ENCODE peak calls at places on chromosomes 16 and 17, in five cellular contexts. Q is K562, O is WTC11, G is HCT116, W is HepG2. A is an unnamed sample.

GRCh38 chr17:5821057-5821456 is 236.7 kb upstream of the NLRP1 start:
- DNase-seq in O (no peak), Q (no peak), G (no peak), W (peak; percentile 26), A (no peak)

GRCh38 chr17:76367647-76368046 is 13.9 kb upstream of the PRPSAP1 start:
- DNase-seq in Q (no peak), W (peak; percentile 71), G (no peak), O (no peak), A (peak; percentile 6)

GRCh38 chr16:64545769-64546168 is 576.1 kb downstream of the CDH11 start:
- DNase-seq in Q (no peak), G (no peak), O (no peak), W (no peak), A (no peak)

GRCh38 chr16:12703935-12704334 is 99.8 kb downstream of the CPPED1 start:
- DNase-seq in G (no peak), Q (no peak), O (no peak), W (no peak), A (no peak)

GRCh38 chr17:292016-292415 is 60.6 kb downstream of the RPH3AL start:
- DNase-seq in G (no peak), W (no peak), Q (no peak), O (no peak), A (no peak)

GRCh38 chr16:69644790-69645189 is 79.0 kb downstream of the NFAT5 start:
- DNase-seq in O (no peak), W (no peak), G (no peak), Q (no peak), A (no peak)

GRCh38 chr17:42276609-42277341 is 584 bp upstream of the STAT5B start:
- DNase-seq in G (no peak), W (peak; percentile 73), O (peak; percentile 56), Q (peak; percentile 79), A (peak; percentile 19)

GRCh38 chr16:12539185-12539929 is 264.3 kb downstream of the CPPED1 start:
- DNase-seq in W (no peak), O (no peak), G (no peak), Q (no peak), A (no peak)

GRCh38 chr16:86044241-86044671 is 145.3 kb downstream of the IRF8 start:
- DNase-seq in Q (peak; percentile 75), W (peak; percentile 23), O (peak; percentile 85), G (peak; percentile 57), A (peak; percentile 75)

GRCh38 chr17:81218991-81219390 is 3.8 kb downstream of the CEP131 start:
- DNase-seq in G (no peak), Q (no peak), W (no peak), O (no peak), A (no peak)

GRCh38 chr17:37551788-37552187 is 57.4 kb downstream of the SYNRG start:
- DNase-seq in G (no peak), O (no peak), Q (no peak), W (no peak), A (no peak)

GRCh38 chr17:9860851-9861250 is 35.1 kb downstream of the GLP2R start:
- DNase-seq in Q (no peak), W (no peak), O (no peak), G (no peak), A (no peak)
- TF ChIP-seq SP1 in Q (no peak), W (no peak), O (no peak), G (no peak), A (no peak)

DNA sequence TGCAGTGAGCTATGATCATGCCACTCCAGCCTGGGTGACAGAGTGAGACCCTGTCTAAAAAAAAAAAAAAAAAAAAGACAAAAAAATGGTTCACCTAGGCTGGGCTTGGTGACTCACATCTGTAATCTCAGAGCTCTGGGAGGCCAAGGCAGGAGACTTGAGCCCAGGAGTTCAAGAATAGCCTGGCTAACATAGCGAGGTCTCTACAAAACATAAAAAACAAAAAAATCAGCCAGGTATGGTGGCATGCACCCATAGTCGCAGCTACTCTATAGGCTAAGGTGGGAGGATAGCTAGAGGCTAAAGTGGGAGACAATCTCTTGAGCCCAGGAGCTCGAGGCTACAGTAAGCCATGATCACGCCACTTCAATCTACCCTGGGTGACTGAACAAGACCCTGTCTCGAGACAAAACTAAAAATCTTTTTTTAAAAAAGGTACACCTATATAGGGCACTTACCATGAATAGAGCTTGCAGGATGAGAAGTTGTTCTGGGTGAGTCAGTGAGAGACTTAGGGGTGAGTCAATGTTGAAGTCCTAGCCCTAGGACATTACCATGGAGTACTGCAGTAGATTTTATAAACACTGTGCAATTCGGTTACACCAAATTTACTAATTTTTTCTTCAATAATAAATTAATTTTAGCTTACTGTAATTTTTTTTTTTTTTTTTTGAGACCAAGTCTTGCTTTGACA is 19.0 kb downstream of the USP32 start:
- DNase-seq in G (no peak), W (no peak), O (no peak), Q (no peak), A (no peak)
- TF ChIP-seq SP1 in G (no peak), W (no peak), O (no peak), Q (no peak), A (no peak)

GRCh38 chr17:12522743-12523181 is 142.9 kb upstream of the MYOCD start:
- DNase-seq in O (no peak), W (peak; percentile 29), Q (no peak), G (no peak), A (peak; percentile 35)
- TF ChIP-seq SP1 in O (no peak), W (no peak), Q (no peak), G (no peak), A (no peak)

GRCh38 chr16:52389045-52389444 is 157.9 kb downstream of the TOX3 start:
- DNase-seq in O (no peak), W (peak; percentile 59), Q (no peak), G (no peak), A (no peak)

GRCh38 chr16:52386694-52387093 is 160.2 kb downstream of the TOX3 start:
- DNase-seq in Q (no peak), W (no peak), O (no peak), G (no peak), A (no peak)

GRCh38 chr16:52383640-52384292 is 163.2 kb downstream of the TOX3 start:
- DNase-seq in O (no peak), Q (no peak), W (peak; percentile 57), G (no peak), A (no peak)

GRCh38 chr16:52383071-52383470 is 163.9 kb downstream of the TOX3 start:
- DNase-seq in O (no peak), W (no peak), G (no peak), Q (no peak), A (no peak)

GRCh38 chr16:52384378-52384777 is 162.6 kb downstream of the TOX3 start:
- DNase-seq in Q (no peak), G (no peak), W (peak; percentile 63), O (no peak), A (no peak)
- TF ChIP-seq SP1 in Q (no peak), G (no peak), W (no peak), O (no peak), A (no peak)

GRCh38 chr17:21168555-21168865 is 41.7 kb downstream of the DHRS7B start:
- DNase-seq in W (no peak), O (no peak), G (no peak), Q (no peak), A (no peak)

GRCh38 chr17:21165922-21166598 is 39.3 kb downstream of the DHRS7B start:
- DNase-seq in O (no peak), G (no peak), W (no peak), Q (no peak), A (no peak)

GRCh38 chr17:21169496-21169895 is 42.7 kb downstream of the DHRS7B start:
- DNase-seq in Q (no peak), W (no peak), G (no peak), O (no peak), A (no peak)

GRCh38 chr17:21166599-21167265 is 40.0 kb downstream of the DHRS7B start:
- DNase-seq in W (no peak), Q (no peak), G (no peak), O (no peak), A (no peak)

GRCh38 chr17:21167303-21167702 is 40.5 kb downstream of the DHRS7B start:
- DNase-seq in O (no peak), Q (no peak), W (no peak), G (no peak), A (no peak)
- TF ChIP-seq SP1 in O (no peak), Q (no peak), W (no peak), G (no peak), A (no peak)

GRCh38 chr17:46931596-46931995 is 8.6 kb downstream of the GOSR2 start:
- DNase-seq in O (no peak), Q (no peak), G (no peak), W (no peak), A (no peak)
- TF ChIP-seq SP1 in O (no peak), Q (no peak), G (no peak), W (no peak), A (no peak)

DNA sequence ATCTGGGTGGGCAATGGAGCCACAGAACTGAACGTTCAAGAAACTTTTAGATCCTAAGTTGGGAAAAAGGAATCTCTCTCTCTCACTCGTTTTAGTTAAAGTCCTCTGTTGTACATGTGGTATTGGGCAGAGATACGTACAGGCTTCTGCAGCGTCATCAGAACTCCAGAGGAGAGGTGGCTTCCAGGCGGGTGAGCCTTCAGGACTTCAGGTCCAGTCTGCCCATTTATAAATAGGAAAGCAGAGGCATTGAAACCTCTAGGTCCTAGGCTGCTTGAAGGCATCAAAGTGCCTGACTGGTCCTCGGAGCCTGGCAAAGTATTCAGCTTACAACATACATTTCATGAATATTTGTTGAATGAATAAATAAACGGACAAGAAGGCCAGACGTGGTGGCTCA is 8.1 kb upstream of the TNFRSF13B start:
- DNase-seq in O (no peak), W (no peak), G (no peak), Q (no peak), A (no peak)
- TF ChIP-seq SP1 in O (no peak), W (no peak), G (no peak), Q (no peak), A (no peak)

GRCh38 chr16:4828567-4829320 is 18.3 kb downstream of the GLYR1 start:
- DNase-seq in O (no peak), G (no peak), W (no peak), Q (no peak), A (no peak)
- TF ChIP-seq SP1 in O (no peak), G (no peak), W (no peak), Q (no peak), A (no peak)